ENCODE peak calls at places on chromosomes 1 and 21, in eight cellular contexts. R, C, N, D, T, K, Y and J are unnamed samples.
A peak's percentile ranks its signal among the peaks of the same experiment; 100 is the strongest.

GRCh38 chr1:153919879-153920852 is 2.6 kb downstream of the GATAD2B start:
- DNase-seq in Y (peak; percentile 55), R (peak; percentile 28), D (no peak), T (no peak), C (peak; percentile 47), K (no peak), N (peak; percentile 51), J (no peak)

GRCh38 chr21:37762606-37763005 is 153.7 kb downstream of the KCNJ6 start:
- DNase-seq in D (no peak), Y (peak; percentile 42), K (no peak), N (no peak), R (no peak), C (no peak), T (no peak), J (no peak)

GRCh38 chr1:162551969-162552683 is 9.4 kb upstream of the UAP1 start:
- DNase-seq in Y (no peak), N (peak; percentile 54), K (no peak), T (peak; percentile 57), C (peak; percentile 84), R (no peak), D (no peak), J (no peak)

GRCh38 chr1:206117151-206117948 is at the start of gene AVPR1B:
- DNase-seq in Y (peak; percentile 86), C (peak; percentile 32), R (peak; percentile 8), D (peak; percentile 70), K (no peak), N (peak; percentile 32), T (no peak), J (no peak)

GRCh38 chr21:41933259-41934079 is 20.3 kb downstream of the C2CD2 start:
- DNase-seq in T (peak; percentile 54), C (peak; percentile 77), D (no peak), N (peak; percentile 77), R (no peak), K (no peak), Y (no peak), J (no peak)

GRCh38 chr1:32767156-32767555 is 50.0 kb downstream of the YARS1 start:
- DNase-seq in T (no peak), C (no peak), R (no peak), Y (no peak), D (no peak), K (no peak), N (no peak), J (no peak)

GRCh38 chr1:199875337-199875736 is 152.2 kb upstream of the NR5A2 start:
- DNase-seq in R (no peak), D (no peak), K (no peak), C (no peak), N (no peak), Y (no peak), T (no peak), J (no peak)

GRCh38 chr1:228219962-228220780 is 12.3 kb downstream of the OBSCN start:
- DNase-seq in N (no peak), K (no peak), T (no peak), C (no peak), R (no peak), D (peak; percentile 66), Y (no peak), J (no peak)

GRCh38 chr21:45129231-45129923 is 55.0 kb downstream of the ADARB1 start:
- DNase-seq in T (no peak), N (no peak), Y (no peak), K (no peak), D (peak; percentile 75), R (no peak), C (peak; percentile 33), J (no peak)

GRCh38 chr1:107196973-107197562 is 56.2 kb downstream of the NTNG1 start:
- DNase-seq in T (no peak), C (no peak), D (no peak), Y (peak; percentile 81), N (peak; percentile 7), K (no peak), R (no peak), J (no peak)

GRCh38 chr1:215262106-215262505 is 179.6 kb downstream of the KCNK2 start:
- DNase-seq in T (no peak), N (no peak), Y (no peak), K (no peak), R (no peak), C (no peak), D (no peak), J (no peak)

GRCh38 chr1:75719810-75720209 is 4.7 kb upstream of the ACADM start:
- DNase-seq in Y (no peak), K (no peak), C (no peak), D (no peak), N (no peak), R (no peak), T (no peak), J (no peak)

GRCh38 chr1:93190432-93190831 is 9.9 kb downstream of the CCDC18 start:
- DNase-seq in R (no peak), Y (no peak), T (no peak), D (no peak), K (no peak), C (no peak), N (no peak), J (no peak)

GRCh38 chr1:212666116-212666775 is 33.4 kb downstream of the BATF3 start:
- DNase-seq in N (no peak), R (no peak), Y (peak; percentile 52), C (no peak), T (no peak), D (no peak), K (no peak), J (no peak)

DNA sequence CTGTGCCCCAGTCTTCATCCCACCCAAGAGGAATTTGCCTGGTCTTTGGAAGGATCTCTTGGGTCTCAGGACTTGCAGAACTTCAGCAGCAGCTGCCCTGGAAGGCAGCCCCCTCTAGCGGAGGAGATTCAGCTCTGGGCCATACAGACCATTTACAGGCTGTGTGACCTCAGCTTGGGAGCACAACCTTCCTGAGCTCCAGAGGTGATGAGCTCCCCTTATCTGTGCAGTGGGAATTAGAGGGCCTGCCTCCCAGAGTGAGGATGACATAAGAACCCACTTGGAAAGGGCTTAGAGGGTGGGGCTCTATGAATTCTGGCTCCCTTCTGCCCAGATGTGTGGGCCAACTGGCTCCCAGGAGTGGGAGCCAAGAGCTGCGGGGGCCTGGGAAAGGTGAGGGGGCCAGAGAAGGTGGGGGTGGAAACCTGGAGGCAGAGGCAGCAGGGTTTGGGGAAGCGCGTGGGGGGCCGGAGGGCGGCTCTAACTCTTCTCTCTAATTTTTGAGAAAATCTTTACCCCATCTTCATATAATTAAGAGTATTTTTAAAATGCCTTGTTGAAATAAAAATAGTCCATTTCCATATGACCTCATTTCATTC is 21.4 kb downstream of the EPHB2 start:
- DNase-seq in N (peak; percentile 49), R (no peak), Y (peak; percentile 81), K (no peak), C (peak; percentile 63), T (no peak), D (no peak), J (no peak)
- TF ChIP-seq CTCF in N (peak; percentile 72), R (peak; percentile 32), Y (peak; percentile 77), K (peak; percentile 75), C (peak; percentile 69), T (no peak), D (no peak), J (peak; percentile 29)

GRCh38 chr1:204684206-204684536 is 1.4 kb downstream of the LRRN2 start:
- DNase-seq in R (no peak), T (no peak), D (no peak), N (no peak), C (no peak), K (no peak), Y (peak; percentile 62), J (no peak)
- H3K4me3 ChIP-seq in R (no peak overlapping the region), T (peak overlapping the region; percentile 51), D (peak overlapping the region; percentile 59), N (no peak overlapping the region), C (no peak overlapping the region), K (no peak overlapping the region), Y (peak overlapping the region; percentile 79), J (no peak overlapping the region)

GRCh38 chr1:238690415-238690814 is 696.0 kb upstream of the CHRM3 start:
- DNase-seq in R (no peak), T (no peak), N (peak; percentile 80), C (peak; percentile 57), K (no peak), D (no peak), Y (no peak), J (no peak)
- TF ChIP-seq CTCF in R (peak; percentile 11), T (no peak), N (peak; percentile 56), C (peak; percentile 38), K (no peak), D (no peak), Y (peak; percentile 22), J (no peak)

DNA sequence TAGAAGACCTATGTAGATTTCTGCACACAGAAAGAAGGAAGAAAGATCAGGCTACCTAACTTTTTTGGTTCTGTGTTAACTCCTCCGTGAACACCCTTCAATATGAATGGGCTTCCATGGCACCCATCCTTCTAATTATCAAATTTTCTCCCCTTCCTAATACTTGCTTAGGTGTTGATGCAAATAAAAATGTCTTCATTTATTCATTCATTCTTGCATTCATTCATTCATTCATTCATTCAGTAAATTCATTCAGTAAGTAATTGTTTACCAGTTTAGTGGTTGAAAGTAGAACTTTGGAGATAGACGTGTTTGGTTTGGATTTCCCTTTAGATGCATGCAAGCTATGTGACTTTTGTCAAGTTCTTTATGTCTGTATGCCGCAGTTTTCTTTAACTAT is 4.6 kb downstream of the CHI3L2 start:
- DNase-seq in N (no peak), Y (no peak), R (no peak), D (no peak), C (no peak), T (no peak), K (no peak), J (no peak)
- H3K4me3 ChIP-seq in N (no peak overlapping the region), Y (no peak overlapping the region), R (no peak overlapping the region), D (no peak overlapping the region), C (no peak overlapping the region), T (no peak overlapping the region), K (no peak overlapping the region), J (no peak overlapping the region)